ENCODE peak calls at places on chromosomes 3 and 15, in nine cellular contexts. B, Q, H, A, R, S, T, K and Z are unnamed samples.

GRCh38 chr3:124846189-124846588 is 41.0 kb downstream of the ITGB5 start:
- DNase-seq in B (no peak), Q (no peak), H (peak), A (peak), R (no peak), S (peak), T (no peak), K (no peak), Z (peak)

GRCh38 chr3:126261037-126261436 is 80.7 kb upstream of the ALDH1L1 start:
- DNase-seq in B (peak), Q (no peak), H (no peak), A (peak), R (peak), S (no peak), T (no peak), K (no peak), Z (peak)

GRCh38 chr3:149160754-149161289 is 31.4 kb downstream of the HPS3 start:
- DNase-seq in B (no peak), Q (no peak), H (peak), A (no peak), R (no peak), S (no peak), T (no peak), K (no peak), Z (no peak)

GRCh38 chr15:66940368-66940767 is 125.0 kb upstream of the SMAD3 start:
- DNase-seq in B (no peak), Q (no peak), H (peak), A (no peak), R (no peak), S (peak), T (peak), K (no peak), Z (peak)

GRCh38 chr3:154540950-154541604 is 111.1 kb upstream of the GPR149 start:
- DNase-seq in B (no peak), Q (no peak), H (no peak), A (no peak), R (no peak), S (peak), T (peak), K (no peak), Z (peak)

GRCh38 chr15:82999426-82999825 is 12.0 kb downstream of the C15orf40 start:
- DNase-seq in B (no peak), Q (no peak), H (no peak), A (no peak), R (no peak), S (no peak), T (no peak), K (no peak), Z (peak)

GRCh38 chr3:35385271-35385670 is 254.1 kb upstream of the ARPP21 start:
- DNase-seq in B (no peak), Q (no peak), H (no peak), A (no peak), R (no peak), S (no peak), T (no peak), K (no peak), Z (no peak)

GRCh38 chr3:66115858-66116654 is 77.3 kb upstream of the MAGI1 start:
- DNase-seq in B (peak), Q (no peak), H (peak), A (peak), R (no peak), S (peak), T (peak), K (peak), Z (peak)

GRCh38 chr3:45544024-45544718 is 50.4 kb upstream of the LIMD1 start:
- DNase-seq in B (no peak), Q (no peak), H (no peak), A (no peak), R (no peak), S (no peak), T (no peak), K (no peak), Z (peak)

GRCh38 chr3:51242939-51243338 is 142.2 kb upstream of the MANF start:
- DNase-seq in B (no peak), Q (no peak), H (no peak), A (no peak), R (no peak), S (no peak), T (no peak), K (no peak), Z (no peak)

GRCh38 chr3:55877703-55878102 is 390.6 kb upstream of the WNT5A start:
- DNase-seq in B (no peak), Q (no peak), H (no peak), A (no peak), R (no peak), S (no peak), T (no peak), K (no peak), Z (no peak)

GRCh38 chr15:55661431-55661830 is 73.3 kb upstream of the PYGO1 start:
- DNase-seq in B (no peak), Q (no peak), H (peak), A (no peak), R (no peak), S (no peak), T (no peak), K (no peak), Z (no peak)

GRCh38 chr3:132629928-132630327 is 29.7 kb downstream of the ACAD11 start:
- DNase-seq in B (no peak), Q (no peak), H (no peak), A (no peak), R (no peak), S (peak), T (peak), K (no peak), Z (peak)
- H3K4me3 ChIP-seq in B (no peak), Q (no peak), H (no peak), A (no peak), R (no peak), S (no peak), T (no peak), K (no peak), Z (no peak)

DNA sequence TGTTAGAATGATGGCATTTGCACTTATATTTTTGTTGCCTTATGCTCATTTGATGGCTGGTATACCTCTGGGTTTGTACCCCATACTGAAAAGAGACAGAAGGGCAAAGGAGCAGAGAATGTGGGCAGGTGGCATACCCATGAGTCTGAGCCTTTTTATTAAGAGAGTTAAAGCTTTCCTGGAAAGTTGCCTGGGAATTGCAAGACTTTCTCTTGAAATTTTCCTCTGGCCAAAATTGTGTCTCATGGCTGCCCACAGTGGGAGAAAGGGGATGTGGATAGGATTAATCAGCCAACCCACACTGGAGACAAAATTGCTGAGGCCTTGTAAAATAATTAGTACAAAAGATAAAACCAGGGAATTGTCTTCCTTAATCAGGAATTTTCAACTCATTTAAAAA is 8.2 kb upstream of the NMD3 start:
- DNase-seq in B (no peak), Q (no peak), H (no peak), A (no peak), R (no peak), S (no peak), T (peak), K (no peak), Z (peak)
- TF ChIP-seq CTCF in B (no peak), Q (no peak), H (no peak), A (no peak), R (no peak), S (no peak), T (no peak), K (no peak), Z (no peak)

DNA sequence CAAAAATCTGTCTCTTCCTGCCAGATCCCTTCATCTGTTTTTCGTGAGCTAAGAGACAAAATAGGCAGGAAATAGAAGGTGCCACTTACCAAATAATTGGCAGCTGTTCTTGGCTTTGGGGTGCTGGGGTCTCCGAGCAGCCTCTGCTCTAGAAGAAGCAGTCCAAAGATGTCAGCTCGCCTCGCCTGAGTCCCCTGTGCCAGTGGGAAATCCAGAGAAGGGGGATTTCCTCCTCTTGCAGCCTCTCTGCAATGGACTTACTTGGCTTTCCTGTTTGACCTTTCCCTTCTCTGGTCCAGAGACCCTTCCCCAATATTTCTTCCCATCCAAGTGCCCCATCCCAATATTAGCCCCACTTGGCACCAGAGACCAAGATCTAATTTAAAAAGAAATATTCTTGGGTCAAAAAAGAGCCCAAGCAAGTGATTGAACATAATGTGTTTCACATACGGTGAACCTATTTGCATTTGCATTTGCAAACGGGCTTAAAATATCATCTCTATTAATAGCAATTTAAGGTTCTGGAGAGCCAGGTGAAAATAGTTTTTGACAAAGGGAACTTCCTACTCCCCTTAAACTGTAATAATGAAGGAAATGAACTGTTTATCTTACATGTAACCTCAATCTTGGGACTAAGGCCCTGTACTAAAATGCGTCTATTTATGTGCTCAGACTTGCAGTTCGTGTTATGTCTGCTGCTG is 23.2 kb downstream of the CD86 start:
- DNase-seq in B (no peak), Q (no peak), H (no peak), A (no peak), R (no peak), S (no peak), T (no peak), K (no peak), Z (no peak)
- H3K4me3 ChIP-seq in B (no peak), Q (no peak), H (no peak), A (no peak), R (no peak), S (no peak), T (no peak), K (no peak), Z (no peak)

GRCh38 chr15:57652481-57652880 is 54.0 kb upstream of the POLR2M start:
- DNase-seq in B (no peak), Q (no peak), H (no peak), A (no peak), R (no peak), S (no peak), T (no peak), K (no peak), Z (no peak)

GRCh38 chr15:57655087-57655486 is 51.4 kb upstream of the POLR2M start:
- DNase-seq in B (no peak), Q (no peak), H (no peak), A (no peak), R (no peak), S (no peak), T (no peak), K (no peak), Z (no peak)

GRCh38 chr15:57654136-57654845 is 52.2 kb upstream of the POLR2M start:
- DNase-seq in B (no peak), Q (no peak), H (no peak), A (no peak), R (no peak), S (no peak), T (no peak), K (no peak), Z (peak)

GRCh38 chr15:57656434-57656833 is 50.1 kb upstream of the POLR2M start:
- DNase-seq in B (no peak), Q (no peak), H (no peak), A (no peak), R (no peak), S (no peak), T (no peak), K (no peak), Z (no peak)

GRCh38 chr15:57655809-57656208 is 50.7 kb upstream of the POLR2M start:
- DNase-seq in B (no peak), Q (no peak), H (no peak), A (no peak), R (no peak), S (no peak), T (no peak), K (no peak), Z (no peak)
- TF ChIP-seq CTCF in B (no peak), Q (peak), H (peak), A (peak), R (no peak), S (no peak), T (peak), K (no peak), Z (no peak)

DNA sequence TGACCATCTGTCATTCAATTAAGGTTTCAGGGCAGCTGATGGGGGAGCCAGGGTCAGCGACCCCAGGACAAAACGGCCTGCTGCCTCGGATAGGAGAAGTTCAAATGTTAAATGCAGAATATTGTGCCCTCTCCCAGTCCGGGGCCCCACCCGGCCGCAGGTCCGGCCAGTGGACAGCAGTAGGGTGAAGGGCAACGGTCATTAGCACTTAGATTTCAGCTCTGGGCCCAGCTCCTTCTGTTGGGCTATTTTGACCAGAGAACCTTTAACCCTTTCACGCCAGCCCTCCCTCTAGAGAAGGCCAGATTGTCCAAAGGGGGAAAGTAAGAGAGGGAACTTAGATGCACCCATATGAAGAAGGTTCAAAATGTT is 16.1 kb upstream of the ONECUT1 start:
- DNase-seq in B (no peak), Q (no peak), H (no peak), A (no peak), R (no peak), S (no peak), T (no peak), K (no peak), Z (no peak)
- H3K4me3 ChIP-seq in B (peak), Q (no peak), H (no peak), A (no peak), R (no peak), S (no peak), T (no peak), K (no peak), Z (no peak)

GRCh38 chr15:61116830-61117229 is 112.3 kb downstream of the RORA start:
- DNase-seq in B (no peak), Q (no peak), H (no peak), A (no peak), R (no peak), S (no peak), T (no peak), K (no peak), Z (no peak)
- TF ChIP-seq CTCF in B (no peak), Q (no peak), H (no peak), A (no peak), R (no peak), S (no peak), T (no peak), K (no peak), Z (no peak)

GRCh38 chr3:195102609-195103467 is 168.1 kb downstream of the XXYLT1 start:
- DNase-seq in B (no peak), Q (no peak), H (peak), A (peak), R (peak), S (peak), T (peak), K (peak), Z (peak)
- H3K4me3 ChIP-seq in B (no peak), Q (no peak), H (no peak), A (no peak), R (no peak), S (no peak), T (no peak), K (no peak), Z (no peak)